ENCODE peak calls at places on chromosomes 1 and 21, in six cellular contexts. D, M, P, T, U and Q are unnamed samples.

GRCh38 chr1:57162607-57163235 is 196.9 kb upstream of the C8B start:
- DNase-seq in D (no peak), M (no peak), P (no peak), T (no peak), U (no peak), Q (no peak)

GRCh38 chr1:76068542-76068941 is 6.0 kb upstream of the ST6GALNAC3 start:
- DNase-seq in D (no peak), M (no peak), P (no peak), T (no peak), U (peak), Q (peak)

GRCh38 chr21:33488936-33489335 is 2.6 kb downstream of the DNAJC28 start:
- DNase-seq in D (no peak), M (no peak), P (no peak), T (no peak), U (no peak), Q (no peak)

GRCh38 chr1:5311147-5311546 is 656.7 kb downstream of the AJAP1 start:
- DNase-seq in D (no peak), M (no peak), P (no peak), T (no peak), U (no peak), Q (no peak)

GRCh38 chr1:37714226-37714625 is 21.9 kb downstream of the CDCA8 start:
- DNase-seq in D (no peak), M (no peak), P (no peak), T (no peak), U (no peak), Q (no peak)

GRCh38 chr21:18801468-18801867 is 397.9 kb upstream of the TMPRSS15 start:
- DNase-seq in D (no peak), M (no peak), P (no peak), T (no peak), U (peak), Q (peak)

GRCh38 chr1:34478460-34479076 is 276.3 kb upstream of the GJB5 start:
- DNase-seq in D (peak), M (no peak), P (no peak), T (no peak), U (no peak), Q (no peak)

GRCh38 chr1:233005703-233006102 is 55.3 kb downstream of the NTPCR start:
- DNase-seq in D (no peak), M (peak), P (no peak), T (no peak), U (no peak), Q (peak)

GRCh38 chr1:24199291-24199900 is 12.3 kb upstream of the IFNLR1 start:
- DNase-seq in D (peak), M (no peak), P (peak), T (peak), U (peak), Q (peak)